ENCODE peak calls at places on chromosome 14, in six cellular contexts. E is sigmoid colon, L is stomach, C is SK-N-SH, M is K562, I is suprapubic skin. G is an unnamed sample. For H3K36me3, the result is how much of the 10 kb centered on the place peaks cover.

GRCh38 chr14:79629372-79629771 is 581.9 kb downstream of the DIO2 start:
- DNase-seq in E (no peak), L (no peak), C (no peak), M (no peak), I (no peak), G (no peak)

GRCh38 chr14:61934385-61934784 is 172.2 kb downstream of the SNAPC1 start:
- DNase-seq in E (no peak), L (no peak), C (no peak), M (no peak), I (no peak), G (no peak)

GRCh38 chr14:32588448-32589320 is 259.6 kb downstream of the AKAP6 start:
- DNase-seq in E (no peak), L (no peak), C (peak), M (peak), I (no peak), G (no peak)

GRCh38 chr14:101195309-101195724 is 291.8 kb upstream of the RTL1 start:
- DNase-seq in E (peak), L (peak), C (no peak), M (no peak), I (peak), G (no peak)

GRCh38 chr14:87286191-87286590 is 706.8 kb downstream of the GALC start:
- DNase-seq in E (no peak), L (no peak), C (no peak), M (no peak), I (no peak), G (no peak)

GRCh38 chr14:101845496-101845895 is 84.0 kb downstream of the PPP2R5C start:
- DNase-seq in E (no peak), L (no peak), C (no peak), M (no peak), I (no peak), G (no peak)

GRCh38 chr14:64625363-64626232 is 75.8 kb downstream of the PPP1R36 start:
- DNase-seq in E (no peak), L (peak), C (no peak), M (no peak), I (no peak), G (peak)

GRCh38 chr14:39988939-39989338 is 556.7 kb upstream of the FBXO33 start:
- DNase-seq in E (no peak), L (no peak), C (no peak), M (peak), I (no peak), G (no peak)

GRCh38 chr14:62692490-62693106 is 352.7 kb downstream of the KCNH5 start:
- DNase-seq in E (no peak), L (no peak), C (no peak), M (no peak), I (no peak), G (no peak)

GRCh38 chr14:54399560-54399959 is 2.8 kb downstream of the CDKN3 start:
- DNase-seq in E (no peak), L (no peak), C (no peak), M (no peak), I (no peak), G (no peak)

GRCh38 chr14:101231828-101232227 is 328.3 kb upstream of the RTL1 start:
- DNase-seq in E (peak), L (no peak), C (no peak), M (no peak), I (no peak), G (no peak)

GRCh38 chr14:20195911-20196310 is 5.2 kb downstream of the OR11G2 start:
- DNase-seq in E (no peak), L (no peak), C (no peak), M (peak), I (no peak), G (no peak)

GRCh38 chr14:104665663-104666522 is 23.5 kb upstream of the INF2 start:
- DNase-seq in E (peak), L (peak), C (no peak), M (no peak), I (no peak), G (peak)

GRCh38 chr14:27427796-27428195 is 830.0 kb upstream of the NOVA1 start:
- DNase-seq in E (no peak), L (no peak), C (no peak), M (peak), I (no peak), G (no peak)

GRCh38 chr14:79418649-79419415 is 792.5 kb downstream of the DIO2 start:
- DNase-seq in E (no peak), L (no peak), C (no peak), M (no peak), I (no peak), G (no peak)

GRCh38 chr14:68951051-68951797 is 27.9 kb downstream of the ACTN1 start:
- DNase-seq in E (peak), L (peak), C (peak), M (peak), I (peak), G (peak)

GRCh38 chr14:22163051-22163450 is 426.0 kb downstream of the DAD1 start:
- DNase-seq in E (no peak), L (no peak), C (no peak), M (no peak), I (no peak), G (no peak)

GRCh38 chr14:100292776-100293461 is 13.3 kb downstream of the SLC25A29 start:
- DNase-seq in E (no peak), L (no peak), C (peak), M (no peak), I (peak), G (peak)

GRCh38 chr14:20609215-20610001 is 18.2 kb upstream of the RNASE12 start:
- DNase-seq in E (peak), L (peak), C (peak), M (peak), I (no peak), G (peak)

GRCh38 chr14:54342806-54343205 is 54.0 kb upstream of the CDKN3 start:
- DNase-seq in E (no peak), L (no peak), C (no peak), M (no peak), I (no peak), G (no peak)

GRCh38 chr14:35897616-35898111 is 71.5 kb downstream of the BRMS1L start:
- DNase-seq in E (no peak), L (no peak), C (no peak), M (no peak), I (no peak), G (peak)

GRCh38 chr14:95948608-95949007 is 72.0 kb downstream of the TUNAR start:
- DNase-seq in E (no peak), L (no peak), C (no peak), M (no peak), I (no peak), G (no peak)

GRCh38 chr14:69090187-69090789 is 62.6 kb downstream of the DCAF5 start:
- DNase-seq in E (no peak), L (no peak), C (peak), M (peak), I (no peak), G (peak)

GRCh38 chr14:69876221-69876847 is 2.9 kb upstream of the SMOC1 start:
- DNase-seq in E (no peak), L (no peak), C (no peak), M (no peak), I (no peak), G (no peak)

GRCh38 chr14:35631071-35631805 is 97.3 kb downstream of the INSM2 start:
- DNase-seq in E (no peak), L (no peak), C (no peak), M (no peak), I (no peak), G (no peak)

GRCh38 chr14:27712364-27712763 is 1054.2 kb upstream of the FOXG1 start:
- DNase-seq in E (no peak), L (no peak), C (no peak), M (no peak), I (no peak), G (no peak)

GRCh38 chr14:105123266-105123665 is 45.3 kb downstream of the JAG2 start:
- DNase-seq in E (no peak), L (no peak), C (no peak), M (no peak), I (peak), G (no peak)

GRCh38 chr14:63752449-63753169 is 24.7 kb upstream of the SGPP1 start:
- DNase-seq in E (no peak), L (no peak), C (no peak), M (no peak), I (no peak), G (no peak)

GRCh38 chr14:46250113-46250703 is 401.4 kb downstream of the RPL10L start:
- DNase-seq in E (no peak), L (no peak), C (no peak), M (peak), I (no peak), G (no peak)

GRCh38 chr14:89137514-89138163 is 279.4 kb downstream of the FOXN3 start:
- DNase-seq in E (no peak), L (peak), C (peak), M (peak), I (no peak), G (no peak)

GRCh38 chr14:54564799-54565235 is 2.1 kb upstream of the SAMD4A start:
- DNase-seq in E (peak), L (no peak), C (no peak), M (peak), I (no peak), G (no peak)

GRCh38 chr14:39228509-39229221 is 5.0 kb upstream of the MIA2 start:
- DNase-seq in E (no peak), L (no peak), C (no peak), M (peak), I (no peak), G (no peak)

GRCh38 chr14:52031781-52032180 is 37.1 kb downstream of the NID2 start:
- DNase-seq in E (no peak), L (no peak), C (no peak), M (no peak), I (no peak), G (no peak)

GRCh38 chr14:52873694-52874093 is 77.2 kb downstream of the FERMT2 start:
- DNase-seq in E (peak), L (no peak), C (no peak), M (no peak), I (no peak), G (no peak)

GRCh38 chr14:22412936-22413411 is 176.1 kb downstream of the DAD1 start:
- DNase-seq in E (no peak), L (no peak), C (no peak), M (no peak), I (no peak), G (no peak)

GRCh38 chr14:37143500-37143874 is 28.9 kb downstream of the SLC25A21 start:
- DNase-seq in E (no peak), L (no peak), C (no peak), M (no peak), I (no peak), G (no peak)

GRCh38 chr14:85934886-85935254 is 404.9 kb downstream of the FLRT2 start:
- DNase-seq in E (no peak), L (no peak), C (no peak), M (no peak), I (no peak), G (no peak)

GRCh38 chr14:55749201-55749812 is 169.3 kb downstream of the KTN1 start:
- DNase-seq in E (no peak), L (no peak), C (no peak), M (no peak), I (no peak), G (no peak)

GRCh38 chr14:34462132-34462893 is at the start of gene SPTSSA:
- DNase-seq in E (peak), L (peak), C (peak), M (peak), I (peak), G (peak)
- TF ChIP-seq EP300 in E (no peak), L (no peak), C (no peak), M (no peak), I (no peak), G (no peak)

GRCh38 chr14:57884175-57884574 is 18.3 kb upstream of the SLC35F4 start:
- DNase-seq in E (no peak), L (no peak), C (no peak), M (no peak), I (no peak), G (no peak)

DNA sequence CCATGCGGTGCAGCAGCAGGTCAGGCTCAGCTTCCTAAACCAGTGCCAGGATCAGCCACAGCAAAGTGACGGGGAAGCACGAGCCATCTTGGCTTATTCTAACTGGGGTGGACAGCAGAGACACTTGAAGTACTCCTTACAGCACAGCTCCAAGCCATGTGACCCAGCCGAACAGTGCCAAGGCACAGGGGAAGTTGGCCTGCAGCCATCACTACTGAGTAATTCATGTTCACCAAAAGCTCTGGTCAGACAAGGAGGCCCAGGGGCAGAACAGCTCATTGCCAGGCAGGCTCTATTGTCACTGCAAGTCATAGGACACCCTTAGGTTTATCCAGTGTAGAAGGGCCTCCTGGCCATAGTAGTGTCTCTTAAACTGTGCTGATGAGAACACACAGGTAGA is 23.4 kb upstream of the SLC35F4 start:
- DNase-seq in E (no peak), L (peak), C (no peak), M (no peak), I (no peak), G (no peak)
- TF ChIP-seq POLR2AphosphoS5 in E (no peak), L (no peak), C (no peak), M (no peak), I (no peak), G (no peak)

DNA sequence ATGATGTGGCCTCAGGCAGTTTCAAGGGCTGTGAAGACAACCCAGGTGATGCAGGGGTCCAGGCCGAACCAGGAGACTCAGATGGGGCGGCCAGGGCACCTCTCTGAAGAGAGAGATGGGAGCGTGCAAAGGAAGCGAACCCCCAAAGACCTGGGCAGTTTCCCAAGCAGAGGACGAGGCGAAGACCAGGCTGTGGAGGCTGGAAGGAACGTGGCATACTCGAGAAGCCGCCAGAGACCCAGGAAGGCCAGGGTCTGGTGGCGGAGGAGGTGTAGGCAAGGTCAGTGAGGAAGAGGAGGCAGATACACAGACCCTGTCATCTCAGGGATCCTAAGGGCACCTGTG is 24.7 kb downstream of the LTBP2 start:
- DNase-seq in E (no peak), L (no peak), C (no peak), M (no peak), I (no peak), G (no peak)
- H3K36me3 ChIP-seq in E (under half), L (under half), C (under half), M (under half), I (under half), G (under half)

GRCh38 chr14:91108941-91109611 is 4.8 kb upstream of the DGLUCY start:
- DNase-seq in E (peak), L (peak), C (no peak), M (no peak), I (no peak), G (peak)
- TF ChIP-seq EP300 in E (no peak), L (no peak), C (no peak), M (no peak), I (no peak), G (no peak)

GRCh38 chr14:75648066-75648838 is 12.4 kb downstream of the ERG28 start:
- DNase-seq in E (peak), L (peak), C (no peak), M (no peak), I (no peak), G (no peak)
- TF ChIP-seq POLR2AphosphoS5 in E (no peak), L (no peak), C (peak), M (no peak), I (no peak), G (no peak)

GRCh38 chr14:67683821-67684220 is 9.4 kb upstream of the VTI1B start:
- DNase-seq in E (no peak), L (no peak), C (no peak), M (no peak), I (no peak), G (no peak)

GRCh38 chr14:67675219-67675582 is 769 bp upstream of the VTI1B start:
- DNase-seq in E (no peak), L (no peak), C (no peak), M (peak), I (no peak), G (no peak)

GRCh38 chr14:67680941-67681340 is 6.5 kb upstream of the VTI1B start:
- DNase-seq in E (no peak), L (no peak), C (no peak), M (peak), I (no peak), G (no peak)

GRCh38 chr14:67674480-67675218 is at the start of gene VTI1B:
- DNase-seq in E (peak), L (peak), C (peak), M (peak), I (peak), G (peak)

GRCh38 chr14:67680121-67680602 is 5.7 kb upstream of the VTI1B start:
- DNase-seq in E (no peak), L (no peak), C (no peak), M (peak), I (no peak), G (no peak)
- H3K36me3 ChIP-seq in E (under half), L (half or more), C (half or more), M (half or more), I (under half), G (under half)

GRCh38 chr14:24915958-24916595 is 133.9 kb downstream of the STXBP6 start:
- DNase-seq in E (no peak), L (no peak), C (no peak), M (no peak), I (no peak), G (no peak)
- TF ChIP-seq EP300 in E (no peak), L (no peak), C (no peak), M (no peak), I (no peak), G (no peak)